ENCODE peak calls at places on chromosomes 5 and 9, in nine cellular contexts. X is neural crest cell; P is transverse colon; L is HTR-8/SVneo; Q is posterior cingulate gyrus; U is anterior cingulate cortex; C is NCI-H1417; M is stimulated activated CD8-positive, alpha-beta memory T cell treated with anti-CD3 and anti-CD28 coated beads, Interleukin-15, amount 100 ng/mL, for 24 hours; S is NCI-H524. T is an unnamed sample.

GRCh38 chr5:65173130-65173525 is 308.6 kb downstream of the ADAMTS6 start:
- DNase-seq in X (no peak), P (no peak), L (no peak), Q (no peak), U (no peak), C (no peak), M (no peak), S (no peak), T (no peak)

GRCh38 chr9:90919883-90920282 is 118.3 kb downstream of the SYK start:
- DNase-seq in X (no peak), P (no peak), L (no peak), Q (no peak), U (no peak), C (no peak), M (no peak), S (no peak), T (no peak)

GRCh38 chr9:117076571-117077300 is 338.1 kb downstream of the ASTN2 start:
- DNase-seq in X (no peak), P (no peak), L (no peak), Q (no peak), U (no peak), C (peak; percentile 90), M (no peak), S (peak; percentile 63), T (no peak)

GRCh38 chr9:124390812-124391658 is 24.2 kb downstream of the PSMB7 start:
- DNase-seq in X (no peak), P (no peak), L (peak; percentile 34), Q (no peak), U (no peak), C (peak; percentile 63), M (no peak), S (peak; percentile 77), T (no peak)

GRCh38 chr5:81428866-81429265 is 34.9 kb upstream of the ACOT12 start:
- DNase-seq in X (no peak), P (no peak), L (no peak), Q (no peak), U (no peak), C (no peak), M (no peak), S (no peak), T (no peak)

GRCh38 chr9:88950341-88951141 is 40.7 kb upstream of the S1PR3 start:
- DNase-seq in X (no peak), P (no peak), L (no peak), Q (no peak), U (no peak), C (no peak), M (no peak), S (no peak), T (no peak)

GRCh38 chr5:123436201-123436600 is 13.0 kb upstream of the CEP120 start:
- DNase-seq in X (no peak), P (no peak), L (no peak), Q (no peak), U (no peak), C (no peak), M (no peak), S (no peak), T (no peak)

GRCh38 chr9:109602987-109603386 is 104.9 kb upstream of the PTPN3 start:
- DNase-seq in X (no peak), P (no peak), L (no peak), Q (no peak), U (no peak), C (no peak), M (no peak), S (no peak), T (no peak)

GRCh38 chr9:28024616-28025147 is 451.4 kb upstream of the C9orf72 start:
- DNase-seq in X (no peak), P (no peak), L (no peak), Q (no peak), U (no peak), C (peak; percentile 83), M (no peak), S (no peak), T (no peak)

GRCh38 chr5:36691993-36692392 is 85.6 kb downstream of the SLC1A3 start:
- DNase-seq in X (no peak), P (no peak), L (no peak), Q (no peak), U (no peak), C (no peak), M (no peak), S (no peak), T (no peak)

GRCh38 chr5:80037366-80037765 is 2.2 kb downstream of the THBS4 start:
- DNase-seq in X (no peak), P (no peak), L (no peak), Q (no peak), U (no peak), C (no peak), M (no peak), S (peak; percentile 5), T (no peak)

GRCh38 chr9:133855802-133856592 is 117.8 kb upstream of the SARDH start:
- DNase-seq in X (no peak), P (peak; percentile 87), L (no peak), Q (no peak), U (no peak), C (no peak), M (no peak), S (no peak), T (no peak)

T was measured in mesothelial cell of epicardium.